ENCODE peak calls at places on chromosomes 3 and 15, in eight cellular contexts. O, U, A, E, X, D, L and N are unnamed samples.

GRCh38 chr3:59726279-59726678 is 676.5 kb upstream of the CFAP20DC start:
- DNase-seq in L (no peak), X (no peak), A (no peak), D (no peak), O (no peak), U (no peak), E (no peak), N (no peak)

GRCh38 chr15:31163769-31164572 is 62.4 kb upstream of the TRPM1 start:
- DNase-seq in X (no peak), A (no peak), U (peak), L (peak), D (no peak), O (no peak), E (no peak), N (no peak)

GRCh38 chr3:42224178-42224577 is 41.8 kb downstream of the CCK start:
- DNase-seq in U (no peak), L (no peak), A (no peak), X (no peak), D (no peak), E (no peak), O (no peak), N (no peak)

GRCh38 chr15:82715003-82715402 is 5.3 kb upstream of the AP3B2 start:
- DNase-seq in A (no peak), U (no peak), E (no peak), D (no peak), X (no peak), O (no peak), L (no peak), N (no peak)

GRCh38 chr15:38683382-38684242 is 119.0 kb upstream of the RASGRP1 start:
- DNase-seq in A (no peak), D (peak), X (peak), E (peak), U (peak), O (peak), L (peak), N (peak)

GRCh38 chr15:78615151-78615589 is 5.6 kb downstream of the CHRNA3 start:
- DNase-seq in X (no peak), E (no peak), O (no peak), L (no peak), D (peak), U (no peak), A (no peak), N (no peak)

GRCh38 chr3:184384342-184384741 is 4.5 kb downstream of the CHRD start:
- DNase-seq in X (no peak), A (no peak), E (no peak), U (no peak), O (no peak), D (peak), L (no peak), N (no peak)

GRCh38 chr3:144546539-144546938 is 574.9 kb downstream of the DIPK2A start:
- DNase-seq in O (no peak), A (no peak), U (no peak), X (no peak), L (no peak), E (no peak), D (no peak), N (no peak)

GRCh38 chr3:97197830-97198229 is 383.4 kb downstream of the EPHA6 start:
- DNase-seq in U (no peak), X (no peak), E (no peak), D (no peak), O (no peak), A (no peak), L (no peak), N (no peak)

GRCh38 chr15:50424066-50424890 is at the start of gene USP8:
- DNase-seq in U (peak), O (peak), X (peak), E (peak), D (peak), A (peak), L (peak), N (peak)

GRCh38 chr15:96626936-96627577 is 296.6 kb downstream of the NR2F2 start:
- DNase-seq in A (peak), E (no peak), U (no peak), X (no peak), D (no peak), L (no peak), O (no peak), N (no peak)

GRCh38 chr3:26102376-26103110 is 312.7 kb downstream of the OXSM start:
- DNase-seq in O (no peak), E (no peak), U (no peak), L (no peak), X (no peak), D (no peak), A (no peak), N (no peak)

GRCh38 chr15:48087844-48088243 is 32.9 kb upstream of the SLC24A5 start:
- DNase-seq in A (no peak), D (no peak), X (no peak), L (no peak), E (no peak), U (no peak), O (no peak), N (no peak)

GRCh38 chr3:23112491-23112890 is 90.6 kb upstream of the UBE2E2 start:
- DNase-seq in X (no peak), O (no peak), D (no peak), U (no peak), L (no peak), A (no peak), E (no peak), N (peak)

GRCh38 chr3:197229836-197230235 is 68.6 kb downstream of the DLG1 start:
- DNase-seq in O (no peak), A (no peak), U (no peak), L (no peak), D (no peak), X (no peak), E (no peak), N (no peak)

GRCh38 chr3:10935846-10936631 is 56.5 kb upstream of the SLC6A1 start:
- DNase-seq in X (no peak), U (no peak), E (no peak), L (no peak), O (no peak), A (no peak), D (no peak), N (no peak)

DNA sequence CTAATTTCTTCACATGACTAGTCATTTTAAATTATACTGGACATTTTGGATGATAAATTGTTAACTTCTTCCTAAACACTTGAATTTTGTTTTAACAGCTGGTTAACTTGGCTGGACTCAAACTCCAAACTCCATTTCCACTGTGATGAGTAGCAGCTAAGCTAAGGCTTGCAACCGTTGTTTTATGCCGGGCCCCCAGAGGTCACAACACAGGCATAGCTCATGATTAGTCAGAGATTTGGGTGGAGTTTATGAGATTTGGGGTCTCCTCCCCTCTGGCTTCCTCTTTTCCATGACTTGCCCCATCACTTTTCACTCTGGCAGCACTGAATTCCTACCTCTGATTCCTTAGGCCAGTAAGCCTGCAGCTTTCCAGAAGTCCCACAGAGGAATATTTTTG is 12.8 kb downstream of the THAP10 start:
- DNase-seq in U (peak), D (no peak), A (no peak), X (no peak), O (no peak), L (peak), E (no peak), N (no peak)
- H3K4me3 ChIP-seq in U (no peak), D (no peak), A (no peak), X (no peak), O (no peak), L (no peak), E (no peak), N (no peak)

GRCh38 chr15:41620536-41621199 is 39.5 kb upstream of the MGA start:
- DNase-seq in X (no peak), A (no peak), U (no peak), D (peak), E (no peak), L (no peak), O (peak), N (no peak)
- H3K4me3 ChIP-seq in X (peak), A (peak), U (peak), D (peak), E (peak), L (peak), O (peak), N (no peak)

GRCh38 chr3:16841354-16841753 is 43.4 kb upstream of the PLCL2 start:
- DNase-seq in L (no peak), U (no peak), E (no peak), O (no peak), X (no peak), D (no peak), A (no peak), N (no peak)
- H3K4me3 ChIP-seq in L (no peak), U (no peak), E (no peak), O (peak), X (no peak), D (no peak), A (peak), N (no peak)

GRCh38 chr3:40453933-40454332 is 3.2 kb upstream of the RPL14 start:
- DNase-seq in U (no peak), D (no peak), X (no peak), E (no peak), O (no peak), A (no peak), L (no peak), N (no peak)
- H3K4me3 ChIP-seq in U (peak), D (peak), X (no peak), E (peak), O (peak), A (peak), L (peak), N (no peak)